ENCODE peak calls at places on chromosomes 11 and 22, in six cellular contexts. I is body of pancreas, J is transverse colon, T is fibroblast of lung, G is GM12878, Z is GM23248. H is an unnamed sample.

GRCh38 chr11:16612234-16612571 is 126.2 kb upstream of the C11orf58 start:
- DNase-seq in I (no peak), J (no peak), T (no peak), G (no peak), Z (no peak), H (no peak)

GRCh38 chr22:49116021-49116420 is 711.7 kb downstream of the BRD1 start:
- DNase-seq in I (no peak), J (no peak), T (no peak), G (no peak), Z (no peak), H (no peak)

GRCh38 chr11:14914536-14914935 is 22.5 kb upstream of the CYP2R1 start:
- DNase-seq in I (no peak), J (no peak), T (no peak), G (no peak), Z (no peak), H (no peak)

GRCh38 chr11:125299821-125300220 is 135.3 kb downstream of the PKNOX2 start:
- DNase-seq in I (no peak), J (no peak), T (no peak), G (no peak), Z (no peak), H (no peak)

GRCh38 chr11:73412308-73412707 is 36.1 kb downstream of the RELT start:
- DNase-seq in I (no peak), J (no peak), T (peak; percentile 45), G (no peak), Z (no peak), H (no peak)

GRCh38 chr11:93704237-93704636 is 37.1 kb downstream of the TAF1D start:
- DNase-seq in I (no peak), J (no peak), T (no peak), G (no peak), Z (no peak), H (no peak)

GRCh38 chr11:79262221-79262620 is 178.6 kb downstream of the TENM4 start:
- DNase-seq in I (no peak), J (no peak), T (no peak), G (no peak), Z (peak; percentile 35), H (no peak)

GRCh38 chr22:36433318-36434231 is 45.8 kb upstream of the MYH9 start:
- DNase-seq in I (peak; percentile 96), J (peak; percentile 70), T (peak; percentile 36), G (no peak), Z (no peak), H (peak; percentile 93)

GRCh38 chr22:46052331-46052771 is 75.4 kb upstream of the WNT7B start:
- DNase-seq in I (peak; percentile 37), J (peak; percentile 14), T (peak; percentile 35), G (no peak), Z (peak; percentile 37), H (no peak)

GRCh38 chr22:46052801-46053562 is 76.0 kb upstream of the WNT7B start:
- DNase-seq in I (peak; percentile 79), J (peak; percentile 69), T (peak; percentile 51), G (no peak), Z (peak; percentile 77), H (peak; percentile 42)

GRCh38 chr22:46050916-46051614 is 74.1 kb upstream of the WNT7B start:
- DNase-seq in I (peak; percentile 5), J (peak; percentile 7), T (no peak), G (no peak), Z (no peak), H (no peak)

GRCh38 chr22:46050451-46050845 is 73.5 kb upstream of the WNT7B start:
- DNase-seq in I (no peak), J (peak; percentile 6), T (no peak), G (no peak), Z (no peak), H (no peak)

GRCh38 chr22:46051646-46052045 is 74.7 kb upstream of the WNT7B start:
- DNase-seq in I (no peak), J (peak; percentile 3), T (no peak), G (no peak), Z (no peak), H (no peak)
- H3K4me1 ChIP-seq in I (peaks cover 90% of the 10 kb centered on the region), J (peaks cover 61% of the 10 kb centered on the region), T (peaks cover 22% of the 10 kb centered on the region), G (peaks cover 16% of the 10 kb centered on the region), Z (peaks cover 44% of the 10 kb centered on the region), H (peaks cover 7% of the 10 kb centered on the region)

GRCh38 chr11:65419773-65420481 is 2.7 kb upstream of the NEAT1 start:
- DNase-seq in I (peak; percentile 96), J (peak; percentile 94), T (peak; percentile 91), G (no peak), Z (peak; percentile 96), H (peak; percentile 77)
- H3K4me3 ChIP-seq in I (no peak overlapping the region), J (peak overlapping the region; percentile 74), T (no peak overlapping the region), G (peak overlapping the region; percentile 79), Z (peak overlapping the region; percentile 65), H (peak overlapping the region; percentile 44)

DNA sequence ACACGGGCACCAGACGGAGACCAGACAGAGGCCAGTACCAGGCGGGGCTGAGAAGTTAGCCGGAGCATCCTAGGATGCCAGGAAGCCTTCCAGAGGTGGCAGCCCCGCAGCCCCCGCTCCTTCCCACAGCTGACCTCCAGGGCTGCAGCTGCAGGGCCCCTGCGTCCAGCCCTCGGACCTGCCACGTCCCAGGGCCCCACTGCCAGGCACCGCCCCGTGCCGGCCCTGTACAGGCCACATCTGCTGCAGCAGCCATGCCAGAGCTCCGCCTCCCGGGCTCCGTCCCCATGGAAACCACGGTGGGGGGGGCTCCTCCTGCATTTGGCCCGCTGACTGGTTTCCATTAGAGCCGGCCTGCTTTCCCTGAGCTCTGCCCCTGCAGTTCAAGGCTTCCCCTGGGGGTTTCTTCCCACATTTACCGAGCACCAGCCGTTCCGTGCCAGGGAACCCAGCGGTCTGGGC is 62.5 kb upstream of the PPARA start:
- DNase-seq in I (peak; percentile 94), J (peak; percentile 80), T (peak; percentile 94), G (no peak), Z (peak; percentile 96), H (peak; percentile 58)
- H3K4me1 ChIP-seq in I (peaks cover 100% of the 10 kb centered on the region), J (peaks cover 81% of the 10 kb centered on the region), T (peaks cover 64% of the 10 kb centered on the region), G (no peaks in the 10 kb centered on the region), Z (peaks cover 72% of the 10 kb centered on the region), H (no peaks in the 10 kb centered on the region)

DNA sequence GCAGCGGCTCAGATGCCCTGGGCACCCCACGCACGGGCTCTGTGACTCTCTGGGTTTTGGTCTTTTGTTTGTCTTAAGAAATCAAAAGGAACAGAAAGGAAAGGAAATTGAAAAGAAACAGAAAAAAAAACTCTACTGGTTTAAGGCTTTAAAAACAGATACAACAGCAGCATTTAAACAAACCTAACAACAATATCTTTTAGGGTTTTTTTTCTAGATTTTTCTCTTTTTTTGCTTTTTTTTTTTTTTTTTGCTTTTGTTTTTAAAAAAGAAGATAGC is 17.2 kb downstream of the SLC22A12 start:
- DNase-seq in I (no peak), J (no peak), T (no peak), G (no peak), Z (no peak), H (no peak)
- H3K4me3 ChIP-seq in I (no peak overlapping the region), J (peak overlapping the region; percentile 4), T (no peak overlapping the region), G (no peak overlapping the region), Z (peak overlapping the region; percentile 10), H (no peak overlapping the region)

GRCh38 chr11:96215826-96216225 is 127.2 kb downstream of the MAML2 start:
- DNase-seq in I (no peak), J (no peak), T (no peak), G (no peak), Z (no peak), H (no peak)

GRCh38 chr11:96217206-96217605 is 125.8 kb downstream of the MAML2 start:
- DNase-seq in I (no peak), J (no peak), T (no peak), G (no peak), Z (no peak), H (no peak)

GRCh38 chr11:96213500-96213899 is 129.5 kb downstream of the MAML2 start:
- DNase-seq in I (no peak), J (no peak), T (peak; percentile 91), G (no peak), Z (peak; percentile 86), H (peak; percentile 38)

GRCh38 chr11:96215094-96215782 is 127.8 kb downstream of the MAML2 start:
- DNase-seq in I (no peak), J (peak; percentile 63), T (peak; percentile 75), G (peak; percentile 72), Z (peak; percentile 66), H (no peak)

DNA sequence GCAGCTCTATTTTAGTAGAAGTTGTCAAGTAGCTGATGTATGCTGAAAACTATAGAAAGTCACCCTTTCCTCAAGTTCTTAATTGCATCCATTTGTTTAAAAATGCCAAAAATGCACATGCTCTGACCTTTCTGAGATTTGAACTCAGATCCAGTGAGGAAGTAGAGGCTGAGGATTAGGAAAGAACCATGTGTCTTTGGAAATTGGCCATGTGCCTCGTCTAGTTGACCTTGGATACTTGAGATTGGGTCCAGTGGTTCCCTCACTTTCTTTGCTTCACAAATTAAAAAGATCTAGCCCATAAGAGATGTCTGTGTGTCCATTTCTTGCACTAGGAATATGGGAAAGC is 128.3 kb downstream of the MAML2 start:
- DNase-seq in I (no peak), J (no peak), T (no peak), G (no peak), Z (no peak), H (no peak)
- H3K4me1 ChIP-seq in I (peaks cover 11% of the 10 kb centered on the region), J (peaks cover 28% of the 10 kb centered on the region), T (peaks cover 28% of the 10 kb centered on the region), G (peaks cover 38% of the 10 kb centered on the region), Z (peaks cover 58% of the 10 kb centered on the region), H (peaks cover 17% of the 10 kb centered on the region)

GRCh38 chr11:57310091-57310490 is 14.7 kb downstream of the TNKS1BP1 start:
- DNase-seq in I (no peak), J (no peak), T (no peak), G (no peak), Z (no peak), H (no peak)
- H3K4me3 ChIP-seq in I (no peak overlapping the region), J (no peak overlapping the region), T (peak overlapping the region; percentile 48), G (no peak overlapping the region), Z (peak overlapping the region; percentile 68), H (no peak overlapping the region)

DNA sequence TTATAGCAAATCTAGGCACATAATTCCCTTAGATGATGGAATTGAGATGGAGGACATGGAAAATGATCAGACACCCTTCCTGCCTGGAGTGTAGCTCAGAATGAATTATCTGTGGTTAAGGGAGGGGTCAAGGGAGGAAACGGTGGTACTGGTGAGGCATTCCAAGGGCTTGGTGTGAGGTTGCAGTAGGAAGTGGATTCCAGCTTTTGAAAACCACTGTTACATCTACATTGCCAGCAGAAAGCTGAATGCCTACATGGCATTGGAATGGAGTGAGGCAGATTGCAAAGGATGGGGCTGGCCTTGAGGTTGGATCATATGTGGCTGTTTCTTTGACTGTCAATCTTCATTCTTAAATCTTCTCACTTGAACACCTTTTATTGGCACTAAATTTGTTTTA is 684.4 kb downstream of the NTM start:
- DNase-seq in I (no peak), J (no peak), T (peak; percentile 99), G (no peak), Z (peak; percentile 91), H (peak; percentile 5)
- H3K4me1 ChIP-seq in I (no peaks in the 10 kb centered on the region), J (no peaks in the 10 kb centered on the region), T (peaks cover 27% of the 10 kb centered on the region), G (no peaks in the 10 kb centered on the region), Z (peaks cover 72% of the 10 kb centered on the region), H (peaks cover 12% of the 10 kb centered on the region)

H was measured in SJCRH30.